ENCODE peak calls at places on chromosomes 16 and 17, in four cellular contexts. U is IMR-90, S is HCT116, Y is H1. W is an unnamed sample.
A peak's percentile ranks its signal among the peaks of the same experiment; 100 is the strongest.

GRCh38 chr16:84478172-84478948 is 26.1 kb downstream of the MEAK7 start:
- DNase-seq in U (peak; percentile 88), S (no peak), Y (no peak), W (no peak)

GRCh38 chr17:45243750-45244149 is 18.1 kb downstream of the SPATA32 start:
- DNase-seq in Y (no peak), U (no peak), S (no peak), W (no peak)

GRCh38 chr17:44733753-44734152 is 25.0 kb upstream of the ADAM11 start:
- DNase-seq in S (no peak), U (no peak), Y (no peak), W (peak; percentile 41)

GRCh38 chr16:4860727-4861342 is 13.6 kb downstream of the UBN1 start:
- DNase-seq in Y (no peak), S (no peak), U (no peak), W (no peak)

GRCh38 chr16:79372504-79373184 is 227.9 kb downstream of the MAF start:
- DNase-seq in S (no peak), U (no peak), Y (no peak), W (no peak)

GRCh38 chr17:18033442-18034099 is 5.4 kb downstream of the ATPAF2 start:
- DNase-seq in S (peak; percentile 80), Y (peak; percentile 13), U (peak; percentile 87), W (peak; percentile 83)

GRCh38 chr16:49442805-49443204 is 69.2 kb downstream of the C16orf78 start:
- DNase-seq in S (no peak), U (no peak), Y (no peak), W (no peak)

GRCh38 chr17:27265333-27265732 is 28.6 kb upstream of the WSB1 start:
- DNase-seq in S (no peak), U (no peak), Y (no peak), W (peak; percentile 88)

GRCh38 chr16:86026136-86026905 is 127.4 kb downstream of the IRF8 start:
- DNase-seq in Y (no peak), U (no peak), S (no peak), W (no peak)

GRCh38 chr16:25838724-25839186 is 147.0 kb downstream of the HS3ST4 start:
- DNase-seq in Y (peak; percentile 46), U (peak; percentile 41), S (peak; percentile 27), W (peak; percentile 69)

GRCh38 chr17:72122002-72122310 is 1.1 kb downstream of the SOX9 start:
- DNase-seq in S (no peak), Y (no peak), U (peak; percentile 58), W (no peak)

GRCh38 chr17:33055171-33055611 is 63.5 kb downstream of the SPACA3 start:
- DNase-seq in U (no peak), S (no peak), Y (no peak), W (no peak)

GRCh38 chr17:15456972-15457722 is 10.3 kb downstream of the CDRT4 start:
- DNase-seq in S (no peak), U (peak; percentile 84), Y (no peak), W (peak; percentile 61)

GRCh38 chr16:56611281-56611833 is 3.0 kb downstream of the MT2A start:
- DNase-seq in U (peak; percentile 67), S (peak; percentile 27), Y (no peak), W (peak; percentile 78)

GRCh38 chr17:77391668-77392375 is 251.1 kb downstream of the SEC14L1 start:
- DNase-seq in S (no peak), Y (peak; percentile 31), U (peak; percentile 99), W (no peak)

GRCh38 chr16:11677959-11678881 is 10.0 kb downstream of the SNN start:
- DNase-seq in Y (no peak), S (no peak), U (no peak), W (no peak)

GRCh38 chr17:17181666-17182600 is 24.2 kb downstream of the PLD6 start:
- DNase-seq in Y (no peak), S (no peak), U (no peak), W (no peak)

GRCh38 chr17:80839401-80839800 is 152.2 kb upstream of the CHMP6 start:
- DNase-seq in S (no peak), Y (no peak), U (no peak), W (no peak)

GRCh38 chr16:1200014-1200627 is 24.9 kb downstream of the TPSG1 start:
- DNase-seq in U (no peak), Y (no peak), S (no peak), W (no peak)

GRCh38 chr17:79515110-79515509 is 95.7 kb downstream of the RBFOX3 start:
- DNase-seq in U (no peak), Y (no peak), S (no peak), W (no peak)

GRCh38 chr17:9905902-9906301 is 831 bp upstream of the RCVRN start:
- DNase-seq in Y (no peak), U (no peak), S (peak; percentile 26), W (peak; percentile 3)

GRCh38 chr17:12388206-12388605 is 277.5 kb upstream of the MYOCD start:
- DNase-seq in U (peak; percentile 91), S (no peak), Y (no peak), W (no peak)

GRCh38 chr16:81519298-81520150 is 74.9 kb downstream of the CMIP start:
- DNase-seq in U (no peak), S (no peak), Y (no peak), W (no peak)

GRCh38 chr17:1447061-1447460 is 9.0 kb downstream of the CRK start:
- DNase-seq in U (no peak), S (no peak), Y (no peak), W (no peak)

GRCh38 chr17:39486242-39486641 is 25.0 kb downstream of the CDK12 start:
- DNase-seq in S (no peak), U (peak; percentile 77), Y (no peak), W (no peak)

GRCh38 chr17:45270828-45271418 is 9.0 kb upstream of the SPATA32 start:
- DNase-seq in Y (no peak), S (no peak), U (no peak), W (no peak)

GRCh38 chr17:51703364-51704341 is 443.3 kb downstream of the UTP18 start:
- DNase-seq in Y (no peak), U (no peak), S (no peak), W (no peak)

GRCh38 chr16:56576585-56577299 is 11.9 kb downstream of the MT4 start:
- DNase-seq in U (peak; percentile 47), Y (peak; percentile 67), S (peak; percentile 72), W (peak; percentile 69)

GRCh38 chr17:45127583-45128300 is 4.6 kb downstream of the PLCD3 start:
- DNase-seq in Y (no peak), U (peak; percentile 42), S (no peak), W (peak; percentile 85)

GRCh38 chr16:19583665-19584300 is 28.3 kb downstream of the VPS35L start:
- DNase-seq in U (peak; percentile 55), S (peak; percentile 35), Y (no peak), W (peak; percentile 77)

DNA sequence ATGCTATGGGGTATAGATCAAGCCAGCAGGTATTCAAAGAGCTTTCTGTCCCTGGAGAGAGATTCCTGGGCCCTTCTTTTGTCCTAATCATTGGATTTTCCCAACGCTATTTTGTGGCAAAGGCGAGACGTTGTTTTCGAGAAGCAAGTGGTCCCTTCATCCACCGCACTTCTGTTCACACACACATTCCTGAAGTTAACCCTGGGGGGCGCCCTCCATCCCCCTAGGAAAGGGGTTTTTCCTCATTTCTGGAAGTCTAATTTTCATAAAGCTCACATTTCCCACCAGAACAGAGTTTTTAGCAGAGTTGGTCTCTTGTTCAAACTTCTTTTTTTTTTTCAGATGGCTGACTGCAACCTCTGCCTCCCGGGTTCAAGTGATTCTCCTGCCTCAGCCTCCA is 11.9 kb downstream of the SCGB1C2 start:
- DNase-seq in Y (no peak), U (no peak), S (no peak), W (no peak)
- TF ChIP-seq CEBPB in Y (no peak), U (no peak), S (no peak), W (no peak)

GRCh38 chr17:82940226-82941020 is 100.6 kb upstream of the ZNF750 start:
- DNase-seq in U (no peak), Y (no peak), S (no peak), W (no peak)
- TF ChIP-seq CEBPB in U (no peak), Y (no peak), S (no peak), W (no peak)

GRCh38 chr16:88921603-88921995 is 55.1 kb upstream of the PABPN1L start:
- DNase-seq in S (no peak), Y (no peak), U (no peak), W (no peak)

GRCh38 chr16:88923450-88923849 is 53.6 kb downstream of the CBFA2T3 start:
- DNase-seq in U (no peak), Y (no peak), S (no peak), W (no peak)

GRCh38 chr16:88920618-88921602 is 54.5 kb upstream of the PABPN1L start:
- DNase-seq in U (peak; percentile 61), S (no peak), Y (no peak), W (no peak)

GRCh38 chr16:88922826-88923410 is 54.1 kb downstream of the CBFA2T3 start:
- DNase-seq in S (no peak), Y (no peak), U (no peak), W (no peak)

DNA sequence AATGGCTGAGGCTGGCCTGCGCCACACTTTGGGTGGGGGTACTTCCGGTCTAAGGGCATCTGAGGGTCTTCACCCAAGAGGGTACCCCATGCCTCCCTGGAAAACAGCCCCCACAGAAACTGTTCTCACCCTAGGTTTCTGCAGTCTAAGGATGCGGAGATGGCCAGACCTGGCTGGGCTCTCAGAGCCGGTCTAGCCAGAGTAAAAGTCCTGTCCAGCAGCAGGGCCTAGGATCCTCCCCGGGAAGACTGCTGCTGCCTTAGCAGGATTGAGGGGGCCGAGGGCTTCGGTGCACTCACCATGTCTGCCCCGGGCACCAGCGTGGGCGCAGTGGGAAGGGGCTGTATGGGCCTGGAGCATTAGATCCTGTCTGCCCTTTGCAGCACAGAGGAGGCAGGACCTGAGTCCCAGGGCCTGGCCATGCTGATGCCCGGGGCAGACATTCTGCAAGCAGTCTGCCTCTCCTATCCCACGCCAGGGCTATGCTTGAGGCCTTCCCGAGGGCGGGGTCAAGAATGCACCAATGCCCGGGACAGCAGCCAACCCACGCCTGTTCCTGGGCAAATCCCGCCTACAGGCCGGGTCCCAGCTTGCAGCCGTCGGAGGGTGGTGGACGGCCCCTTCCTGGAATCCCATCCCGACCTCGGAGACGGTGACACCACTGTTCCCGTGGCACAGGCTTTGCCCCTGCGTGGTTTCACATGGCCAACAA is 54.7 kb downstream of the CBFA2T3 start:
- DNase-seq in U (peak; percentile 39), Y (no peak), S (no peak), W (no peak)
- TF ChIP-seq CEBPB in U (no peak), Y (no peak), S (no peak), W (no peak)

GRCh38 chr16:87344931-87345631 is 27.9 kb upstream of the C16orf95 start:
- DNase-seq in Y (no peak), U (no peak), S (no peak), W (no peak)
- TF ChIP-seq CEBPB in Y (no peak), U (no peak), S (no peak), W (no peak)

DNA sequence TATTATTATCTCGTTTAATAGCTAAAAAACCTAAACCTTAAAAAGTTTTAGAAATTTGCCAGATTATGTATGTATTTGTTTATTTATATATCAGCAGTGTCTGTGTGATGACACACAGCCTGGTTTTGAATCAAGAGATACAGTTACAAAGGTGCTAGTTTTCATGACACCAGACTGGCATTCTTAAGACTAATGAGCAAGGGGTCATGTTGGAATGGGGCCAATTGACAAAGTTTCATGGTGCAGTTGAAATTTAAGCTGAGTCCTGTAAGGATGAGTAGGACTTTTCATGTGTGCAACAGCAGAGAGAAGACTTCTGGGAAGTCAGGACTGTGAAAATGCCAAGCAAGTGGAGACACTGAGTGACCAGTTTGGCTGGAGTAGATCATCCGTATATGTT is 3.2 kb upstream of the KRT10 start:
- DNase-seq in Y (no peak), U (peak; percentile 7), S (no peak), W (no peak)
- TF ChIP-seq CEBPB in Y (no peak), U (no peak), S (no peak), W (no peak)

W was measured in HepG2.